ENCODE peak calls at places on chromosomes 11 and 22, in six cellular contexts. One of them, this sample, is unnamed. For H3K4me1, the result is how much of the 10 kb centered on the place peaks cover.

GRCh38 chr11:116567721-116568242 is 205.0 kb downstream of the BUD13 start:
- DNase-seq in small intestine: no peak
- DNase-seq in heart right ventricle: no peak
- DNase-seq in body of pancreas: no peak
- DNase-seq in CD4-positive, alpha-beta memory T cell: no peak
- DNase-seq in mesenchymal stem cell: no peak
- DNase-seq in this sample: no peak

GRCh38 chr11:11628651-11629050 is 6.8 kb upstream of the GALNT18 start:
- DNase-seq in small intestine: no peak
- DNase-seq in heart right ventricle: no peak
- DNase-seq in body of pancreas: no peak
- DNase-seq in CD4-positive, alpha-beta memory T cell: no peak
- DNase-seq in mesenchymal stem cell: no peak
- DNase-seq in this sample: no peak

GRCh38 chr11:15073361-15074205 is at the start of gene CALCB:
- DNase-seq in small intestine: no peak
- DNase-seq in heart right ventricle: no peak
- DNase-seq in body of pancreas: peak
- DNase-seq in CD4-positive, alpha-beta memory T cell: peak
- DNase-seq in mesenchymal stem cell: no peak
- DNase-seq in this sample: no peak

GRCh38 chr22:25201557-25202273 is 2.1 kb downstream of the CRYBB3 start:
- DNase-seq in small intestine: no peak
- DNase-seq in heart right ventricle: no peak
- DNase-seq in body of pancreas: no peak
- DNase-seq in CD4-positive, alpha-beta memory T cell: no peak
- DNase-seq in mesenchymal stem cell: no peak
- DNase-seq in this sample: no peak

GRCh38 chr11:130178441-130178971 is 18.9 kb downstream of the ST14 start:
- DNase-seq in small intestine: peak
- DNase-seq in heart right ventricle: no peak
- DNase-seq in body of pancreas: no peak
- DNase-seq in CD4-positive, alpha-beta memory T cell: no peak
- DNase-seq in mesenchymal stem cell: no peak
- DNase-seq in this sample: peak

GRCh38 chr11:20158597-20159257 is 1.5 kb downstream of the DBX1 start:
- DNase-seq in small intestine: peak
- DNase-seq in heart right ventricle: peak
- DNase-seq in body of pancreas: peak
- DNase-seq in CD4-positive, alpha-beta memory T cell: peak
- DNase-seq in mesenchymal stem cell: peak
- DNase-seq in this sample: no peak

GRCh38 chr11:104853276-104853675 is 45.0 kb downstream of the CASP12 start:
- DNase-seq in small intestine: no peak
- DNase-seq in heart right ventricle: no peak
- DNase-seq in body of pancreas: no peak
- DNase-seq in CD4-positive, alpha-beta memory T cell: no peak
- DNase-seq in mesenchymal stem cell: no peak
- DNase-seq in this sample: no peak

GRCh38 chr22:27420817-27421361 is 380.7 kb downstream of the MN1 start:
- DNase-seq in small intestine: no peak
- DNase-seq in heart right ventricle: peak
- DNase-seq in body of pancreas: peak
- DNase-seq in CD4-positive, alpha-beta memory T cell: no peak
- DNase-seq in mesenchymal stem cell: no peak
- DNase-seq in this sample: peak

GRCh38 chr11:94132152-94132558 is 3.5 kb downstream of the PANX1 start:
- DNase-seq in small intestine: no peak
- DNase-seq in heart right ventricle: no peak
- DNase-seq in body of pancreas: no peak
- DNase-seq in CD4-positive, alpha-beta memory T cell: no peak
- DNase-seq in mesenchymal stem cell: peak
- DNase-seq in this sample: no peak

GRCh38 chr22:46147471-46148267 is 2.7 kb upstream of the PPARA start:
- DNase-seq in small intestine: peak
- DNase-seq in heart right ventricle: peak
- DNase-seq in body of pancreas: peak
- DNase-seq in CD4-positive, alpha-beta memory T cell: no peak
- DNase-seq in mesenchymal stem cell: no peak
- DNase-seq in this sample: no peak

GRCh38 chr22:47000888-47001287 is 238.4 kb downstream of the TBC1D22A start:
- DNase-seq in small intestine: no peak
- DNase-seq in heart right ventricle: no peak
- DNase-seq in body of pancreas: no peak
- DNase-seq in CD4-positive, alpha-beta memory T cell: no peak
- DNase-seq in mesenchymal stem cell: no peak
- DNase-seq in this sample: no peak

GRCh38 chr22:28018461-28018927 is 99.4 kb upstream of the PITPNB start:
- DNase-seq in small intestine: no peak
- DNase-seq in heart right ventricle: no peak
- DNase-seq in body of pancreas: peak
- DNase-seq in CD4-positive, alpha-beta memory T cell: no peak
- DNase-seq in mesenchymal stem cell: no peak
- DNase-seq in this sample: no peak

GRCh38 chr11:114290503-114291239 is 5.5 kb upstream of the NNMT start:
- DNase-seq in small intestine: no peak
- DNase-seq in heart right ventricle: no peak
- DNase-seq in body of pancreas: no peak
- DNase-seq in CD4-positive, alpha-beta memory T cell: no peak
- DNase-seq in mesenchymal stem cell: peak
- DNase-seq in this sample: no peak

GRCh38 chr11:57323503-57324153 is 1.1 kb downstream of the TNKS1BP1 start:
- DNase-seq in small intestine: no peak
- DNase-seq in heart right ventricle: no peak
- DNase-seq in body of pancreas: no peak
- DNase-seq in CD4-positive, alpha-beta memory T cell: no peak
- DNase-seq in mesenchymal stem cell: peak
- DNase-seq in this sample: peak

GRCh38 chr11:22432331-22433065 is 94.3 kb downstream of the SLC17A6 start:
- DNase-seq in small intestine: no peak
- DNase-seq in heart right ventricle: peak
- DNase-seq in body of pancreas: peak
- DNase-seq in CD4-positive, alpha-beta memory T cell: no peak
- DNase-seq in mesenchymal stem cell: no peak
- DNase-seq in this sample: no peak

GRCh38 chr11:2885676-2886081 is at the start of gene CDKN1C:
- DNase-seq in small intestine: peak
- DNase-seq in heart right ventricle: peak
- DNase-seq in body of pancreas: peak
- DNase-seq in CD4-positive, alpha-beta memory T cell: peak
- DNase-seq in mesenchymal stem cell: peak
- DNase-seq in this sample: peak

GRCh38 chr11:93209476-93209875 is 11.7 kb upstream of the SLC36A4 start:
- DNase-seq in small intestine: no peak
- DNase-seq in heart right ventricle: no peak
- DNase-seq in body of pancreas: no peak
- DNase-seq in CD4-positive, alpha-beta memory T cell: no peak
- DNase-seq in mesenchymal stem cell: no peak
- DNase-seq in this sample: no peak

GRCh38 chr11:32829680-32830412 is at the start of gene PRRG4:
- DNase-seq in small intestine: peak
- DNase-seq in heart right ventricle: peak
- DNase-seq in body of pancreas: peak
- DNase-seq in CD4-positive, alpha-beta memory T cell: peak
- DNase-seq in mesenchymal stem cell: no peak
- DNase-seq in this sample: peak

GRCh38 chr11:10375280-10376048 is 70.6 kb downstream of the ADM start:
- DNase-seq in small intestine: no peak
- DNase-seq in heart right ventricle: no peak
- DNase-seq in body of pancreas: no peak
- DNase-seq in CD4-positive, alpha-beta memory T cell: no peak
- DNase-seq in mesenchymal stem cell: no peak
- DNase-seq in this sample: no peak

GRCh38 chr22:42062506-42063190 is 8.0 kb downstream of the NAGA start:
- DNase-seq in small intestine: no peak
- DNase-seq in heart right ventricle: no peak
- DNase-seq in body of pancreas: no peak
- DNase-seq in CD4-positive, alpha-beta memory T cell: no peak
- DNase-seq in mesenchymal stem cell: no peak
- DNase-seq in this sample: peak

GRCh38 chr11:110338684-110339083 is 42.3 kb upstream of the RDX start:
- DNase-seq in small intestine: no peak
- DNase-seq in heart right ventricle: no peak
- DNase-seq in body of pancreas: no peak
- DNase-seq in CD4-positive, alpha-beta memory T cell: no peak
- DNase-seq in mesenchymal stem cell: no peak
- DNase-seq in this sample: no peak

GRCh38 chr11:131430466-131431176 is 60.2 kb downstream of the NTM start:
- DNase-seq in small intestine: no peak
- DNase-seq in heart right ventricle: no peak
- DNase-seq in body of pancreas: no peak
- DNase-seq in CD4-positive, alpha-beta memory T cell: no peak
- DNase-seq in mesenchymal stem cell: peak
- DNase-seq in this sample: no peak

GRCh38 chr11:13327421-13327820 is 49.8 kb downstream of the BMAL1 start:
- DNase-seq in small intestine: no peak
- DNase-seq in heart right ventricle: no peak
- DNase-seq in body of pancreas: no peak
- DNase-seq in CD4-positive, alpha-beta memory T cell: no peak
- DNase-seq in mesenchymal stem cell: no peak
- DNase-seq in this sample: no peak

GRCh38 chr22:41919357-41920224 is 4.7 kb upstream of the SHISA8 start:
- DNase-seq in small intestine: peak
- DNase-seq in heart right ventricle: peak
- DNase-seq in body of pancreas: peak
- DNase-seq in CD4-positive, alpha-beta memory T cell: no peak
- DNase-seq in mesenchymal stem cell: peak
- DNase-seq in this sample: peak

GRCh38 chr22:48799227-48799970 is 1028.3 kb downstream of the BRD1 start:
- DNase-seq in small intestine: no peak
- DNase-seq in heart right ventricle: no peak
- DNase-seq in body of pancreas: no peak
- DNase-seq in CD4-positive, alpha-beta memory T cell: no peak
- DNase-seq in mesenchymal stem cell: no peak
- DNase-seq in this sample: no peak

GRCh38 chr11:97722065-97722464 is 1298.7 kb upstream of the CNTN5 start:
- DNase-seq in small intestine: no peak
- DNase-seq in heart right ventricle: no peak
- DNase-seq in body of pancreas: no peak
- DNase-seq in CD4-positive, alpha-beta memory T cell: no peak
- DNase-seq in mesenchymal stem cell: peak
- DNase-seq in this sample: no peak

GRCh38 chr11:126114486-126115252 is 52.0 kb upstream of the CDON start:
- DNase-seq in small intestine: no peak
- DNase-seq in heart right ventricle: no peak
- DNase-seq in body of pancreas: no peak
- DNase-seq in CD4-positive, alpha-beta memory T cell: no peak
- DNase-seq in mesenchymal stem cell: peak
- DNase-seq in this sample: no peak
- H3K27ac ChIP-seq in small intestine: peak
- H3K27ac ChIP-seq in heart right ventricle: peak
- H3K27ac ChIP-seq in body of pancreas: peak
- H3K27ac ChIP-seq in CD4-positive, alpha-beta memory T cell: no peak
- H3K27ac ChIP-seq in mesenchymal stem cell: no peak
- H3K27ac ChIP-seq in this sample: peak

DNA sequence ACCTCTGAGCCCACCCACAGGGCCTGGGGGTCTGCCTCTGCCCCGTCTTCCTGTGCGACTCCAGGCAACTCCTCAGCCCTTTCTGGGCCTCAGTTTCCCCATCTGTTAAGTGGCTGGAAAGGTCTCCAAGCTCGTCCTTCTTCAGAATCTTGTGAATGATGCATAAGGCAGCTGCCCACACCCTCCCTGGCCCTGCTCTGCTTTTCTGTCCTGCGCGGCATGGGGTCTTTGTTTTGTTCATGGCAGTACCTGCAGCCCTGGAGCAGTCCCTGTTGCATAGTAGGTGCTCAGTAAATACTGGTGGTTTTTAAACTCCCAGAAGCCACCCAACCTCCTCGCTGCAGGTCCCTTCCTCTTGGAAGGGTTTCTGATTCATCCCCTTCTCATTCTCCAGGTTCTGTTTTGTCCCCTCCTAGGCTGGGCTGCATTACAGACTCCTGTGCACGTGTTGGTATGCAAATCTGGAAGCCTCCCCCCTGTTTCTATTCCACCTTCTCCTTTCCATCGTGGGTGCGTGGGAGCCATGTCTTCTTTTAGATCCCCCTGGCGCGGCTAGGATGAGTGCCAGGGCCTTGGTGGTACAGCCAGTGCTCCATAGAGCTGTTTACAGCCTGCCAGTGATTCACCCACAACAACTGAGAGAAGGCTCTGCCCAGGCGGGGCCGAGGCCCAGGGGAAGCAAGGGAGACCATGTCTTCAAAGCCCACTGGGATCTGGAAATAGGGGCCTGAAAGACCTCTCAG is 19.3 kb upstream of the SYT7 start:
- DNase-seq in small intestine: no peak
- DNase-seq in heart right ventricle: no peak
- DNase-seq in body of pancreas: no peak
- DNase-seq in CD4-positive, alpha-beta memory T cell: no peak
- DNase-seq in mesenchymal stem cell: no peak
- DNase-seq in this sample: no peak
- H3K4me1 ChIP-seq in small intestine: under half
- H3K4me1 ChIP-seq in heart right ventricle: under half
- H3K4me1 ChIP-seq in body of pancreas: under half
- H3K4me1 ChIP-seq in CD4-positive, alpha-beta memory T cell: under half
- H3K4me1 ChIP-seq in mesenchymal stem cell: under half
- H3K4me1 ChIP-seq in this sample: under half

GRCh38 chr11:118128821-118129474 is 23.7 kb downstream of the SCN4B start:
- DNase-seq in small intestine: no peak
- DNase-seq in heart right ventricle: no peak
- DNase-seq in body of pancreas: no peak
- DNase-seq in CD4-positive, alpha-beta memory T cell: no peak
- DNase-seq in mesenchymal stem cell: no peak
- DNase-seq in this sample: no peak
- H3K27ac ChIP-seq in small intestine: no peak
- H3K27ac ChIP-seq in heart right ventricle: no peak
- H3K27ac ChIP-seq in body of pancreas: no peak
- H3K27ac ChIP-seq in CD4-positive, alpha-beta memory T cell: no peak
- H3K27ac ChIP-seq in mesenchymal stem cell: no peak
- H3K27ac ChIP-seq in this sample: no peak

DNA sequence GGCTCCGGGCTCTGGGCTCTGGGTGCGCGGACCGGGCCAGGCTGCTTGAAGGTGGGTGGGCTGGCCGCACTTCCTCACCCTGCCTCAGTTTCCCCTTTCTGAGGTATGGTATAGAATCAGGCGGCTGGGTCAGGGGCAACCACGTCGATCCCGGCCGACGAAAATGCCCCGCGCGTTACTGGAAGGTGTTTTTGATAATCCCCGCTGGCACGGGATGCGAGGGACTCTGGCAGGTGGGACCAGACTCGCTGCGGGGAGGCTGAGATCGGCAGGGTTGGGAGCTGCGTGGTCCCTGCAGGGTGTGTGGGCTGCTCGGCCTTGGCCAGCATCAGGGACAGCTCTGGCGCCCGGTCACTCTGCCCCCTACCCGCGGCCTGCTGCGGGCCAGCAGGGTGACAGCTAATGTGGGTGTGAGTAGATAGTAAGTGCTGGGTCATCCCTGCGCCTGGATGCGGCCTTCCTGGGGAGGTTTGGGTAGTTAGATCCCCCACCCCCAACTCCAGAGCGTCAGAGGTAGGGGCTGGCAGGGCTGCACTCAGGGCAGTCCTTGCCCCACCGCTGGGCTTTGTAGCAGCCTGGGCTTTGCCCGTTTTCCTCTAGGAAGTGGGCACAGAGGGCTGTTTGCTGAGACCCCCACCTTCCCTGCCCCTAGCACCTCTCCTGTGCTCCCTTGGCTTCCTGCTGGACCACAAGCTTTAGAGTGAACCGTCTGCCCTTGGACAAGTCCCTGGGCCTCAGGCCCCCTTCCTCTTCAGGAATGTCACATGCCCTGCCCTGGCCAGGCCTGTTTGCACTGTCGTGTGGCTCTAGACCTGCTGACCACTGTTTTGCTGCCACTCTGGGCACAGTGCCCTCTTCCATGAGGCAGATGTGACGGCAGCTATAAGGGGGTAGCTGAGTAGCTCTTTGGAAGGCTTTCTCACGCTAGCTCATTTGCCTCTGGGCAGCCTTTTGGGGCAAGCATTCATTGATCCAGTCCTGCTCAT is 579 bp downstream of the TANGO2 start:
- DNase-seq in small intestine: peak
- DNase-seq in heart right ventricle: peak
- DNase-seq in body of pancreas: peak
- DNase-seq in CD4-positive, alpha-beta memory T cell: no peak
- DNase-seq in mesenchymal stem cell: peak
- DNase-seq in this sample: peak
- H3K4me1 ChIP-seq in small intestine: under half
- H3K4me1 ChIP-seq in heart right ventricle: half or more
- H3K4me1 ChIP-seq in body of pancreas: under half
- H3K4me1 ChIP-seq in CD4-positive, alpha-beta memory T cell: half or more
- H3K4me1 ChIP-seq in mesenchymal stem cell: under half
- H3K4me1 ChIP-seq in this sample: under half

This sample was measured in colonic mucosa.